ENCODE peak calls at places on chromosomes 5 and 9, in four cellular contexts. M is body of pancreas, B is Peyer's patch, Y is endothelial cell of umbilical vein. O is an unnamed sample.

GRCh38 chr5:82613886-82614285 is 335.7 kb upstream of the RPS23 start:
- DNase-seq in Y (no peak), B (no peak), M (no peak), O (no peak)

GRCh38 chr5:65696892-65697291 is 25.0 kb downstream of the SGTB start:
- DNase-seq in Y (no peak), M (no peak), B (no peak), O (no peak)

GRCh38 chr5:112878760-112879159 is 17.7 kb downstream of the SRP19 start:
- DNase-seq in Y (peak), B (peak), M (no peak), O (no peak)

GRCh38 chr9:2479056-2479565 is 142.5 kb upstream of the VLDLR start:
- DNase-seq in B (no peak), M (no peak), Y (no peak), O (no peak)

GRCh38 chr5:59125961-59126360 is 543.1 kb downstream of the RAB3C start:
- DNase-seq in B (no peak), M (no peak), Y (no peak), O (no peak)

GRCh38 chr9:127835930-127836586 is 18.4 kb downstream of the ENG start:
- DNase-seq in B (peak), Y (peak), M (no peak), O (peak)

GRCh38 chr9:134049236-134049635 is 18.6 kb downstream of the BRD3 start:
- DNase-seq in M (peak), B (no peak), Y (no peak), O (peak)

GRCh38 chr9:38707885-38708640 is 11.9 kb downstream of the FAM240B start:
- DNase-seq in B (no peak), M (no peak), Y (no peak), O (no peak)

GRCh38 chr5:127112347-127112864 is 39.1 kb upstream of the C5orf63 start:
- DNase-seq in Y (no peak), M (no peak), B (no peak), O (no peak)

GRCh38 chr5:34504967-34505366 is 151.2 kb upstream of the RAI14 start:
- DNase-seq in Y (no peak), M (no peak), B (no peak), O (no peak)

GRCh38 chr9:112034216-112034611 is 137.6 kb downstream of the UGCG start:
- DNase-seq in Y (no peak), B (no peak), M (no peak), O (no peak)

GRCh38 chr9:6051511-6051950 is 36.1 kb upstream of the RANBP6 start:
- DNase-seq in M (no peak), B (no peak), Y (no peak), O (no peak)

GRCh38 chr9:128355451-128355850 is 15.1 kb downstream of the SLC27A4 start:
- DNase-seq in M (no peak), Y (no peak), B (no peak), O (no peak)

GRCh38 chr9:116721411-116721810 is 34.3 kb downstream of the TRIM32 start:
- DNase-seq in M (no peak), Y (no peak), B (no peak), O (no peak)

GRCh38 chr9:135109650-135110049 is 22.2 kb downstream of the OLFM1 start:
- DNase-seq in M (no peak), B (no peak), Y (no peak), O (no peak)

GRCh38 chr9:72315089-72315509 is 49.9 kb downstream of the ZFAND5 start:
- DNase-seq in B (peak), Y (peak), M (peak), O (peak)

GRCh38 chr9:18437315-18438200 is 36.4 kb upstream of the ADAMTSL1 start:
- DNase-seq in M (peak), B (no peak), Y (peak), O (peak)

GRCh38 chr5:42586625-42587024 is 163.4 kb downstream of the GHR start:
- DNase-seq in M (peak), Y (no peak), B (no peak), O (peak)

GRCh38 chr5:124536333-124536732 is 210.1 kb downstream of the ZNF608 start:
- DNase-seq in Y (peak), B (no peak), M (no peak), O (no peak)

GRCh38 chr5:96348536-96348935 is 84.5 kb downstream of the PCSK1 start:
- DNase-seq in B (no peak), Y (no peak), M (no peak), O (no peak)

GRCh38 chr9:134299883-134300282 is 26.4 kb upstream of the RXRA start:
- DNase-seq in B (no peak), Y (no peak), M (no peak), O (peak)

GRCh38 chr5:180156141-180156540 is 52.9 kb downstream of the RASGEF1C start:
- DNase-seq in Y (no peak), B (peak), M (no peak), O (no peak)

GRCh38 chr5:174311531-174312269 is 266.2 kb downstream of the NSG2 start:
- DNase-seq in Y (peak), M (peak), B (peak), O (peak)

GRCh38 chr9:738209-738915 is 103.1 kb upstream of the DMRT1 start:
- DNase-seq in Y (no peak), B (no peak), M (no peak), O (peak)

GRCh38 chr9:76020654-76021053 is 130.2 kb downstream of the PCSK5 start:
- DNase-seq in B (no peak), M (no peak), Y (no peak), O (no peak)

GRCh38 chr9:77647659-77648457 is at the start of gene GNA14:
- DNase-seq in Y (peak), M (peak), B (no peak), O (peak)

GRCh38 chr5:33275391-33275790 is 165.4 kb upstream of the TARS1 start:
- DNase-seq in M (no peak), Y (peak), B (no peak), O (no peak)

GRCh38 chr5:145680169-145680568 is 155.0 kb downstream of the PRELID2 start:
- DNase-seq in B (no peak), Y (no peak), M (no peak), O (no peak)

GRCh38 chr5:88646866-88647265 is 236.1 kb downstream of the MEF2C start:
- DNase-seq in B (no peak), Y (no peak), M (no peak), O (no peak)

GRCh38 chr5:59296317-59297264 is 596.9 kb downstream of the PDE4D start:
- DNase-seq in M (peak), B (no peak), Y (peak), O (no peak)

GRCh38 chr9:82424599-82424998 is 436.0 kb downstream of the SPATA31D1 start:
- DNase-seq in Y (no peak), B (no peak), M (no peak), O (no peak)

GRCh38 chr5:72556351-72557146 is 49.3 kb upstream of the ZNF366 start:
- DNase-seq in Y (peak), B (peak), M (peak), O (peak)

GRCh38 chr9:127974769-127975261 is 6.0 kb downstream of the EEIG1 start:
- DNase-seq in B (no peak), Y (no peak), M (peak), O (no peak)

GRCh38 chr5:35815089-35815936 is 41.4 kb upstream of the IL7R start:
- DNase-seq in Y (peak), B (no peak), M (no peak), O (no peak)

GRCh38 chr9:6842584-6842947 is 84.8 kb downstream of the KDM4C start:
- DNase-seq in M (no peak), Y (peak), B (no peak), O (no peak)

GRCh38 chr9:133105461-133105770 is 15.6 kb downstream of the RALGDS start:
- DNase-seq in Y (no peak), B (peak), M (peak), O (peak)

GRCh38 chr9:36665921-36666429 is 93.3 kb downstream of the MELK start:
- DNase-seq in Y (peak), M (no peak), B (no peak), O (no peak)

GRCh38 chr9:127112056-127112455 is 10.4 kb downstream of the ANGPTL2 start:
- DNase-seq in M (no peak), B (no peak), Y (no peak), O (peak)

GRCh38 chr5:9212605-9213004 is 333.3 kb downstream of the SEMA5A start:
- DNase-seq in B (no peak), M (no peak), Y (no peak), O (no peak)
- H3K27ac ChIP-seq in B (no peak), M (no peak), Y (no peak), O (no peak)

GRCh38 chr5:15406478-15406877 is 93.5 kb upstream of the FBXL7 start:
- DNase-seq in M (no peak), B (no peak), Y (no peak), O (no peak)
- TF ChIP-seq POLR2A in M (no peak), B (no peak), Y (no peak), O (no peak)

GRCh38 chr9:98929866-98930265 is 13.8 kb upstream of the COL15A1 start:
- DNase-seq in Y (no peak), M (peak), B (no peak), O (no peak)

GRCh38 chr9:98930792-98931191 is 12.9 kb upstream of the COL15A1 start:
- DNase-seq in B (no peak), M (no peak), Y (no peak), O (no peak)

GRCh38 chr9:98931543-98931942 is 12.2 kb upstream of the COL15A1 start:
- DNase-seq in M (no peak), B (no peak), Y (no peak), O (no peak)

GRCh38 chr9:98927724-98928123 is 16.0 kb upstream of the COL15A1 start:
- DNase-seq in B (no peak), Y (no peak), M (no peak), O (no peak)

GRCh38 chr9:98929096-98929495 is 14.6 kb upstream of the COL15A1 start:
- DNase-seq in Y (no peak), B (no peak), M (no peak), O (no peak)
- H3K4me3 ChIP-seq in Y (no peak), B (no peak), M (no peak), O (no peak)

GRCh38 chr9:96688745-96689464 is 33.8 kb upstream of the PRXL2C start:
- DNase-seq in B (no peak), M (no peak), Y (no peak), O (no peak)
- H3K27ac ChIP-seq in B (no peak), M (no peak), Y (no peak), O (no peak)

GRCh38 chr9:109956811-109957440 is 176.9 kb downstream of the PALM2AKAP2 start:
- DNase-seq in Y (no peak), M (no peak), B (no peak), O (no peak)
- TF ChIP-seq POLR2A in Y (no peak), M (no peak), B (no peak), O (no peak)

GRCh38 chr9:121738391-121738790 is 87.0 kb downstream of the DAB2IP start:
- DNase-seq in B (no peak), Y (no peak), M (no peak), O (no peak)
- H3K4me3 ChIP-seq in B (peak), Y (no peak), M (no peak), O (no peak)

DNA sequence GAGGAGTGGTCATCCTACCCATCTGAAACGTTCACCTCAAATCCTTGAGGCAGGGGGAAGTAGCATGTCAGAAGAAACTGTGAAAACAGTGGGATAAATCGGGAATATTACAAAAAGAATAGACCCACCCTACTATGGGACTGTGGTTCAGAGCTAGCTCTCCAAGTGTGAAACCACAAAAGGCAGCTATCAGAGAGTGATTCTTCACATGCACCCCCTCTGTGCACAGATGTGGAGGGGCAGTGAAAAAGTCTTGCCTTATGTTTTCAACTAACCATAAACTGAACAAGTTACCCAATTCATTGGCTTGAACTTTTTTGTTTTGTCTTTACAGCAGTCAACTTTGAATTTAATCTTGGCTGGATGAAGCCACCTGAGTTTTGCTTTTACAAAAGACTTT is 98.8 kb upstream of the NR4A3 start:
- DNase-seq in Y (no peak), B (no peak), M (no peak), O (no peak)
- H3K27ac ChIP-seq in Y (no peak), B (no peak), M (no peak), O (no peak)

DNA sequence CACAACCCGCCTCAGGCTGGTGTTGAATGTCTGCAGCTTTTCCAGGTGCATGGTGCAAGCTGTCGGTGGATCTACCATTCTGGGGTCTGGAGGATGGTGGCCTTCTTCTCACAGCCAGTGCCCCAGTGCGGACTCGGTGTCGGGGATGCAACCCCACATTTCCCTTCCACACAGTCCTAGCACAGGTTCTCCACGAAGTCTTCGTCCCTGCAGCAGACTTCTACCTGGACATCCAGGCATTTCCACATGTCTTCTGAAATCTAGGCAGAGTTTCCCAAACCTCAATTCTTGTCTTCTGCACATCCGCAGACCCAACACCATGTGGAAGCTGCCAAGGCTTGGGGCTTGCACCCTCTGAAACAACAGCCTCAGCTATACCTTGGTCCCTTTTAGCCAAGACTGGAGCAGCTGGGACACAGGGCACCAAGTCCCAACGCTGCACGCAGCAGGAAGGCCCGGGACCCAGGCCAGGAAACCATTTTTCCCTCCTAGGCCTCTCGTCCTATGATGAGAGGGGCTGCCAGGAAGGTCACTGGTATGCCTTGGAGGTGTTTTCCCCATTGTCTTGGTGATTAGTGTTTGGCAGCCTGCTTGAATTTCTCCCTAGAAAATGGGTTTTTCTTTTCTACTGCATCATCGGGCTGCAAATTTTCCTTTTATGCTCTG is 18.2 kb downstream of the PSIP1 start:
- DNase-seq in B (no peak), M (no peak), Y (no peak), O (no peak)
- TF ChIP-seq POLR2A in B (no peak), M (no peak), Y (no peak), O (no peak)

O was measured in heart left ventricle.